ENCODE peak calls at places on chromosomes 16 and 17, in nine cellular contexts. P is heart right ventricle; Y is A549; N is neural crest cell; E is activated effector memory CD4-positive, alpha-beta T cell treated with Interleukin-2 at 50 U/mL for 16 hours; M is NCI-H1048; G is EL; L is activated T-helper 1 cell treated with Interleukin-2 at 50 U/mL for 16 hours; F is cardiac fibroblast. S is an unnamed sample.

GRCh38 chr16:15553313-15554088 is 89.5 kb downstream of the MARF1 start:
- DNase-seq in P (no peak), Y (no peak), N (no peak), E (no peak), M (no peak), G (no peak), L (no peak), F (peak), S (no peak)

GRCh38 chr16:88382491-88383400 is at the start of gene ZNF469:
- DNase-seq in P (no peak), Y (peak), N (no peak), E (no peak), M (no peak), G (peak), L (no peak), F (peak), S (peak)

GRCh38 chr17:41678411-41678906 is 10.2 kb upstream of the EIF1 start:
- DNase-seq in P (no peak), Y (peak), N (no peak), E (no peak), M (no peak), G (peak), L (no peak), F (peak), S (peak)

GRCh38 chr17:44967907-44968224 is 237 bp downstream of the C1QL1 start:
- DNase-seq in P (no peak), Y (no peak), N (no peak), E (no peak), M (no peak), G (no peak), L (no peak), F (no peak), S (no peak)

GRCh38 chr17:40345161-40346034 is 19.1 kb downstream of the GJD3 start:
- DNase-seq in P (peak), Y (peak), N (no peak), E (peak), M (no peak), G (peak), L (no peak), F (peak), S (peak)

GRCh38 chr17:54835015-54835414 is 65.6 kb upstream of the TOM1L1 start:
- DNase-seq in P (no peak), Y (no peak), N (no peak), E (no peak), M (no peak), G (no peak), L (no peak), F (no peak), S (no peak)

GRCh38 chr17:38702166-38702899 is 2.7 kb upstream of the MLLT6 start:
- DNase-seq in P (peak), Y (peak), N (peak), E (peak), M (peak), G (peak), L (peak), F (peak), S (peak)

GRCh38 chr17:72372185-72372584 is 251.4 kb downstream of the SOX9 start:
- DNase-seq in P (no peak), Y (no peak), N (no peak), E (no peak), M (no peak), G (peak), L (no peak), F (peak), S (no peak)

GRCh38 chr17:42848093-42848492 is 2.9 kb upstream of the AOC3 start:
- DNase-seq in P (no peak), Y (no peak), N (no peak), E (no peak), M (no peak), G (no peak), L (no peak), F (no peak), S (no peak)

GRCh38 chr16:23132921-23133532 is 16.2 kb downstream of the USP31 start:
- DNase-seq in P (peak), Y (no peak), N (no peak), E (no peak), M (no peak), G (no peak), L (no peak), F (peak), S (no peak)

GRCh38 chr16:50593410-50594139 is 45.4 kb downstream of the NKD1 start:
- DNase-seq in P (no peak), Y (no peak), N (peak), E (no peak), M (no peak), G (no peak), L (no peak), F (no peak), S (no peak)

GRCh38 chr16:47592232-47592631 is 131.1 kb downstream of the PHKB start:
- DNase-seq in P (no peak), Y (no peak), N (no peak), E (no peak), M (no peak), G (no peak), L (no peak), F (no peak), S (no peak)

GRCh38 chr17:75814900-75815373 is 29.3 kb downstream of the UNC13D start:
- DNase-seq in P (no peak), Y (peak), N (no peak), E (no peak), M (no peak), G (peak), L (no peak), F (peak), S (peak)

GRCh38 chr17:77356690-77357201 is 216.0 kb downstream of the SEC14L1 start:
- DNase-seq in P (no peak), Y (no peak), N (no peak), E (no peak), M (no peak), G (no peak), L (no peak), F (no peak), S (no peak)

GRCh38 chr16:8621572-8622314 is at the start of gene METTL22:
- DNase-seq in P (peak), Y (peak), N (peak), E (peak), M (peak), G (peak), L (peak), F (peak), S (peak)

GRCh38 chr17:27810902-27811557 is 10.7 kb upstream of the NOS2 start:
- DNase-seq in P (no peak), Y (peak), N (no peak), E (no peak), M (no peak), G (peak), L (no peak), F (peak), S (peak)

GRCh38 chr17:40452074-40452787 is 9.0 kb downstream of the IGFBP4 start:
- DNase-seq in P (peak), Y (peak), N (no peak), E (no peak), M (no peak), G (peak), L (no peak), F (peak), S (no peak)

GRCh38 chr17:1945621-1946020 is 79.5 kb downstream of the RTN4RL1 start:
- DNase-seq in P (no peak), Y (no peak), N (no peak), E (no peak), M (no peak), G (no peak), L (no peak), F (no peak), S (no peak)

GRCh38 chr17:7855643-7856080 is 796 bp downstream of the TMEM88 start:
- DNase-seq in P (peak), Y (no peak), N (peak), E (no peak), M (no peak), G (no peak), L (no peak), F (no peak), S (no peak)

GRCh38 chr16:9345046-9345445 is 253.6 kb downstream of the HAPSTR1 start:
- DNase-seq in P (no peak), Y (no peak), N (no peak), E (no peak), M (no peak), G (no peak), L (no peak), F (no peak), S (no peak)

GRCh38 chr17:57913576-57914273 is 41.5 kb downstream of the CUEDC1 start:
- DNase-seq in P (no peak), Y (no peak), N (no peak), E (no peak), M (no peak), G (no peak), L (no peak), F (peak), S (no peak)

GRCh38 chr16:85246473-85246872 is 134.2 kb upstream of the CIBAR2 start:
- DNase-seq in P (no peak), Y (no peak), N (no peak), E (no peak), M (no peak), G (no peak), L (no peak), F (no peak), S (no peak)

GRCh38 chr16:81558444-81559175 is 114.0 kb downstream of the CMIP start:
- DNase-seq in P (no peak), Y (peak), N (no peak), E (no peak), M (no peak), G (no peak), L (no peak), F (no peak), S (no peak)

GRCh38 chr17:44086364-44087311 is 16.1 kb downstream of the G6PC3 start:
- DNase-seq in P (no peak), Y (peak), N (no peak), E (peak), M (no peak), G (peak), L (peak), F (peak), S (peak)

GRCh38 chr16:82067042-82067809 is 32.2 kb downstream of the HSD17B2 start:
- DNase-seq in P (no peak), Y (no peak), N (no peak), E (no peak), M (no peak), G (no peak), L (no peak), F (no peak), S (no peak)